ENCODE peak calls at places on chromosomes 11 and 22, in ten cellular contexts. Y is GM10248, E is right lobe of liver, V is AG09319, Z is endothelial cell of umbilical vein, W is neural progenitor cell, F is HFF-Myc, B is spleen, H is psoas muscle, L is colonic mucosa. M is an unnamed sample.

GRCh38 chr11:67283490-67283963 is 5.6 kb upstream of the ANKRD13D start:
- DNase-seq in V (no peak), H (peak), W (no peak), F (no peak), E (no peak), Z (no peak), L (no peak), Y (no peak), B (peak), M (no peak)

GRCh38 chr11:68302256-68303054 is 9.9 kb upstream of the LRP5 start:
- DNase-seq in H (no peak), B (peak), Z (no peak), V (no peak), W (no peak), F (no peak), Y (no peak), L (peak), E (peak), M (peak)

GRCh38 chr11:65699306-65699705 is 12.7 kb upstream of the KAT5 start:
- DNase-seq in B (no peak), E (no peak), F (no peak), V (no peak), W (no peak), Y (no peak), Z (no peak), H (no peak), L (no peak), M (no peak)

GRCh38 chr11:59011672-59012071 is 72.4 kb downstream of the GLYATL1 start:
- DNase-seq in Y (no peak), E (no peak), B (no peak), H (no peak), F (no peak), L (no peak), W (peak), Z (no peak), V (no peak), M (no peak)

GRCh38 chr11:5204787-5205186 is 4.3 kb upstream of the OR51V1 start:
- DNase-seq in L (no peak), F (peak), Z (peak), W (peak), Y (peak), V (peak), E (no peak), B (no peak), H (no peak), M (peak)

GRCh38 chr11:2298795-2299747 is 2.6 kb downstream of the C11orf21 start:
- DNase-seq in V (no peak), E (peak), Z (no peak), Y (no peak), F (no peak), H (peak), B (peak), L (peak), W (peak), M (peak)

GRCh38 chr22:39574779-39575551 is 4.4 kb downstream of the CACNA1I start:
- DNase-seq in Z (peak), V (peak), Y (no peak), B (no peak), L (no peak), E (no peak), F (peak), W (no peak), H (no peak), M (peak)

GRCh38 chr11:20041499-20041898 is 118.8 kb downstream of the DBX1 start:
- DNase-seq in E (no peak), F (no peak), W (no peak), V (no peak), Z (no peak), L (no peak), B (no peak), H (no peak), Y (no peak), M (no peak)

GRCh38 chr22:18032455-18033101 is 8.2 kb upstream of the MICAL3 start:
- DNase-seq in F (peak), L (no peak), V (no peak), W (peak), Y (no peak), E (no peak), H (no peak), B (no peak), Z (no peak), M (peak)

GRCh38 chr11:66727282-66727882 is 1.6 kb downstream of the SPTBN2 start:
- DNase-seq in L (no peak), Y (peak), F (no peak), W (peak), E (peak), B (no peak), Z (peak), V (no peak), H (peak), M (peak)

GRCh38 chr11:46738887-46739286 is 19.9 kb downstream of the F2 start:
- DNase-seq in H (no peak), Z (no peak), W (no peak), Y (no peak), L (no peak), E (peak), V (no peak), B (peak), F (no peak), M (no peak)

GRCh38 chr11:65448418-65449196 is 26.0 kb downstream of the NEAT1 start:
- DNase-seq in E (no peak), L (no peak), W (peak), V (no peak), B (no peak), Z (peak), F (no peak), H (peak), Y (no peak), M (no peak)

GRCh38 chr11:6812391-6813005 is 13.0 kb upstream of the OR6A2 start:
- DNase-seq in F (no peak), H (no peak), W (peak), L (peak), E (no peak), B (no peak), Y (peak), V (no peak), Z (peak), M (peak)

GRCh38 chr11:7600205-7600775 is 73.0 kb downstream of the CYB5R2 start:
- DNase-seq in V (peak), L (no peak), B (no peak), Y (no peak), E (peak), H (peak), W (no peak), F (no peak), Z (peak), M (peak)

GRCh38 chr22:40043086-40043485 is 48.3 kb downstream of the FAM83F start:
- DNase-seq in E (no peak), H (peak), F (no peak), Y (no peak), B (no peak), L (no peak), Z (no peak), W (no peak), V (peak), M (no peak)

GRCh38 chr11:79040348-79040747 is 400.5 kb downstream of the TENM4 start:
- DNase-seq in W (no peak), B (no peak), Y (no peak), L (no peak), V (no peak), F (no peak), H (no peak), E (no peak), Z (no peak), M (no peak)

GRCh38 chr11:93567406-93567819 is 24.2 kb upstream of the SMCO4 start:
- DNase-seq in F (no peak), Y (no peak), Z (no peak), L (peak), W (no peak), H (peak), V (no peak), B (no peak), E (peak), M (no peak)

GRCh38 chr11:94671553-94672366 is 96.4 kb upstream of the AMOTL1 start:
- DNase-seq in F (no peak), L (no peak), E (no peak), Z (no peak), W (no peak), B (no peak), H (no peak), Y (no peak), V (no peak), M (no peak)

GRCh38 chr11:30586251-30587144 is at the start of gene MPPED2:
- DNase-seq in L (peak), V (no peak), F (no peak), B (peak), W (peak), H (peak), E (peak), Z (no peak), Y (peak), M (peak)

GRCh38 chr11:20368441-20368840 is 4.9 kb downstream of the HTATIP2 start:
- DNase-seq in L (no peak), H (no peak), Y (no peak), F (no peak), B (no peak), W (no peak), V (no peak), E (no peak), Z (no peak), M (no peak)

GRCh38 chr11:17989306-17989705 is 23.5 kb downstream of the SERGEF start:
- DNase-seq in E (no peak), F (no peak), B (no peak), V (no peak), Z (no peak), Y (no peak), L (no peak), H (no peak), W (no peak), M (no peak)

GRCh38 chr11:1669546-1670218 is 27.3 kb upstream of the KRTAP5-6 start:
- DNase-seq in E (no peak), B (no peak), F (no peak), Y (no peak), Z (no peak), L (no peak), V (no peak), W (no peak), H (no peak), M (no peak)

DNA sequence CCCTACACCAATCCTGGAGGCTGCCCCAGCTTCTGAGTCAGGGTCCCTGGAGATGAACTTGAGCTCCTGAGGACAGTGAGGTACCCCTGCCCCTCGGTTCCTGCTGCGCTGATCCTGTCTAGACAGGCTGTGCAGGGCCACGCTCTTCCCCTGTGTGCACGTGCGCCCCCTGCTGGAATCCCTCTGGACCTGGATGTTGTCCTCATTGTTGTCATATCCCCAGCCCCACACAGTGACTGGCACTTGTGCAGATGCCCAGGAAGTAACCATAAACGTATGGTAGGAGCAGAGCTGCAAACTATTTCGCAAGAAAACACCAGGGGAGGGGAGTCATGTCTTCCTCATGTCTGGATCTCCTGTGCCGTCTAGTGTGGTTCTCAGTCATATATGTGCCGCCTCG is 114.7 kb downstream of the CRYBB2 start:
- DNase-seq in L (peak), Y (peak), E (peak), W (peak), F (peak), H (peak), Z (peak), B (no peak), V (no peak), M (peak)
- TF ChIP-seq CTCF in L (peak), Y (peak), E (peak), W (peak), F (peak), H (peak), Z (peak), B (peak), V (peak), M (peak)

GRCh38 chr11:104043678-104044239 is 7.3 kb downstream of the DDI1 start:
- DNase-seq in B (no peak), V (no peak), W (no peak), H (no peak), L (no peak), F (no peak), Z (no peak), E (no peak), Y (no peak), M (no peak)
- TF ChIP-seq CTCF in B (no peak), V (no peak), W (no peak), H (no peak), L (no peak), F (no peak), Z (no peak), E (no peak), Y (no peak), M (no peak)

GRCh38 chr22:36563001-36563400 is 34.0 kb upstream of the EIF3D start:
- DNase-seq in H (no peak), Y (no peak), F (no peak), V (no peak), B (no peak), Z (no peak), W (no peak), E (no peak), L (no peak), M (no peak)
- TF ChIP-seq CTCF in H (no peak), Y (no peak), F (peak), V (no peak), B (no peak), Z (no peak), W (peak), E (no peak), L (no peak), M (no peak)

GRCh38 chr11:70951139-70951804 is 301.1 kb downstream of the SHANK2 start:
- DNase-seq in Z (no peak), F (no peak), Y (no peak), L (no peak), B (no peak), V (no peak), E (peak), H (no peak), W (no peak), M (no peak)

GRCh38 chr11:70953720-70954119 is 298.7 kb downstream of the SHANK2 start:
- DNase-seq in W (no peak), F (no peak), B (no peak), E (peak), Y (no peak), V (no peak), Z (no peak), H (peak), L (no peak), M (no peak)

GRCh38 chr11:70948855-70949551 is 303.4 kb downstream of the SHANK2 start:
- DNase-seq in V (no peak), E (peak), Z (no peak), H (peak), L (no peak), B (no peak), W (no peak), Y (no peak), F (no peak), M (no peak)

GRCh38 chr11:70954471-70954870 is 297.9 kb downstream of the SHANK2 start:
- DNase-seq in B (no peak), W (no peak), Z (no peak), H (peak), L (no peak), E (peak), V (no peak), Y (no peak), F (no peak), M (no peak)

DNA sequence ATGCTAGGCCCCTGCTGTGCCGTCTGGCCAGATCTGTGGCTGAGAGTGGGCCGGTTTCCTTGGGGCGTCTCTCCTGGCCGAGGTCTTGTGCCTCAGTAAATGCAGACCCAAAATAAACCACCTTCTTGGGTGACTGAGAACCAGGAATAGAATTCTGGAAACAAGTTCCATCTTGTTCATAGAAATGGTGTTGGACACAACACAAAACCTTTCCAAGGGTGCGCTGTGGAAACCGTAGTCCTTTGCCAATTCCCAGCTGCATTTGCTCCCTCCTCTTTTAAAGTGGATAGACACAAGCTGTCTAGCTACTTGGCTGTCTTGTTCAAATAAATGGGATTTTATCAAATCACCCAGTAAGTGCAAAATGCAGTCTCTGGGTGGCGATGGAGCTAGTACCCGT is 300.2 kb downstream of the SHANK2 start:
- DNase-seq in H (peak), E (peak), B (no peak), Z (no peak), V (no peak), F (no peak), L (no peak), Y (no peak), W (no peak), M (no peak)
- TF ChIP-seq CTCF in H (no peak), E (no peak), B (no peak), Z (no peak), V (no peak), F (no peak), L (no peak), Y (no peak), W (no peak), M (no peak)

GRCh38 chr11:123741159-123741951 is at the start of gene ZNF202:
- DNase-seq in E (peak), V (peak), L (peak), Z (peak), Y (peak), H (peak), B (peak), F (peak), W (peak), M (peak)
- TF ChIP-seq CTCF in E (no peak), V (peak), L (no peak), Z (peak), Y (no peak), H (peak), B (peak), F (no peak), W (peak), M (no peak)

DNA sequence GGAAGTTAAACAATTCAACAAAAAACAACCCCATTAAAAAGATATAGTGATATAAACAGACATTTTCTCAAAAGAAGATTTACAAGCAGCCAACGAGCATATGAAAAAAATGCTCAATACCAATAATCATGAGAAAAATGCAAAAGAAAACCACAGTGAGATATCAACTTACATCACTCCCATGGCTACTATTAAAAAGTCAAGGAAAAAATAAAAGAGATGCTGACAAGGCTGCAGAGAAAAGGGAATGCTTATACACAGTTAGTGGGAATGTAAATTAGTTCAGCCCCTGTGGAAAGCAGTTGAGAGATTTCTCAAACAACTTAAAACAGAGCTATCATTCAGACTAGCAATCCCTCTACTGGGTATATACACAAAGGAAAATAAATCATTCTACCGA is 97.1 kb upstream of the CARD18 start:
- DNase-seq in H (no peak), F (peak), V (peak), Z (no peak), B (no peak), Y (no peak), L (no peak), E (no peak), W (no peak), M (no peak)
- TF ChIP-seq CTCF in H (no peak), F (no peak), V (no peak), Z (no peak), B (no peak), Y (no peak), L (no peak), E (no peak), W (no peak), M (no peak)

M was measured in Calu3.